ENCODE peak calls at places on chromosomes 2 and 18, in nine cellular contexts. R, I, Z, M, V, Y, A, W and D are unnamed samples.

GRCh38 chr18:24663026-24663425 is 202.6 kb downstream of the HRH4 start:
- DNase-seq in R (no peak), I (no peak), Z (no peak), M (no peak), V (no peak), Y (no peak), A (no peak), W (no peak), D (no peak)

GRCh38 chr18:31512203-31512764 is 14.3 kb downstream of the DSG2 start:
- DNase-seq in R (no peak), I (peak; percentile 94), Z (no peak), M (peak; percentile 84), V (no peak), Y (peak; percentile 90), A (no peak), W (no peak), D (no peak)

GRCh38 chr2:132597166-132597565 is 72.8 kb downstream of the LYPD1 start:
- DNase-seq in R (no peak), I (no peak), Z (no peak), M (no peak), V (no peak), Y (no peak), A (no peak), W (no peak), D (no peak)

GRCh38 chr2:46767706-46768105 is 147.9 kb downstream of the MCFD2 start:
- DNase-seq in R (no peak), I (no peak), Z (no peak), M (no peak), V (no peak), Y (no peak), A (no peak), W (no peak), D (no peak)

GRCh38 chr2:228535396-228535795 is 353.9 kb upstream of the SPHKAP start:
- DNase-seq in R (no peak), I (peak; percentile 6), Z (no peak), M (no peak), V (no peak), Y (no peak), A (no peak), W (no peak), D (no peak)

GRCh38 chr2:268323-268722 is 3.6 kb downstream of the ACP1 start:
- DNase-seq in R (no peak), I (no peak), Z (no peak), M (no peak), V (no peak), Y (no peak), A (no peak), W (no peak), D (no peak)

GRCh38 chr2:222977121-222977520 is 74.9 kb upstream of the KCNE4 start:
- DNase-seq in R (no peak), I (no peak), Z (no peak), M (no peak), V (no peak), Y (no peak), A (no peak), W (no peak), D (no peak)

GRCh38 chr2:43676322-43677050 is at the start of gene C1GALT1C1L:
- DNase-seq in R (peak; percentile 68), I (peak; percentile 13), Z (peak; percentile 17), M (peak; percentile 72), V (peak; percentile 18), Y (peak; percentile 58), A (no peak), W (peak; percentile 56), D (peak; percentile 81)

GRCh38 chr18:57915848-57916596 is 112.9 kb upstream of the ATP8B1 start:
- DNase-seq in R (peak; percentile 46), I (no peak), Z (no peak), M (peak; percentile 38), V (no peak), Y (no peak), A (peak; percentile 17), W (peak; percentile 80), D (no peak)

GRCh38 chr18:76358774-76359173 is 136.3 kb downstream of the ZNF516 start:
- DNase-seq in R (no peak), I (no peak), Z (no peak), M (no peak), V (no peak), Y (no peak), A (no peak), W (no peak), D (no peak)

GRCh38 chr18:627211-627610 is 30.2 kb upstream of the TYMS start:
- DNase-seq in R (peak; percentile 68), I (peak; percentile 60), Z (no peak), M (no peak), V (no peak), Y (no peak), A (no peak), W (no peak), D (no peak)

GRCh38 chr18:23267447-23267776 is 132.1 kb downstream of the CABLES1 start:
- DNase-seq in R (no peak), I (no peak), Z (no peak), M (no peak), V (no peak), Y (no peak), A (no peak), W (no peak), D (no peak)

GRCh38 chr2:149134335-149134923 is 95.9 kb downstream of the LYPD6B start:
- DNase-seq in R (no peak), I (no peak), Z (no peak), M (no peak), V (no peak), Y (no peak), A (no peak), W (no peak), D (no peak)

GRCh38 chr2:191038741-191039140 is 24.8 kb upstream of the STAT1 start:
- DNase-seq in R (no peak), I (no peak), Z (no peak), M (no peak), V (no peak), Y (peak; percentile 30), A (no peak), W (no peak), D (no peak)
- H3K4me3 ChIP-seq in R (no peak overlapping the region), I (peak overlapping the region; percentile 24), Z (no peak overlapping the region), M (no peak overlapping the region), V (no peak overlapping the region), Y (no peak overlapping the region), A (no peak overlapping the region), W (no peak overlapping the region), D (no peak overlapping the region)

DNA sequence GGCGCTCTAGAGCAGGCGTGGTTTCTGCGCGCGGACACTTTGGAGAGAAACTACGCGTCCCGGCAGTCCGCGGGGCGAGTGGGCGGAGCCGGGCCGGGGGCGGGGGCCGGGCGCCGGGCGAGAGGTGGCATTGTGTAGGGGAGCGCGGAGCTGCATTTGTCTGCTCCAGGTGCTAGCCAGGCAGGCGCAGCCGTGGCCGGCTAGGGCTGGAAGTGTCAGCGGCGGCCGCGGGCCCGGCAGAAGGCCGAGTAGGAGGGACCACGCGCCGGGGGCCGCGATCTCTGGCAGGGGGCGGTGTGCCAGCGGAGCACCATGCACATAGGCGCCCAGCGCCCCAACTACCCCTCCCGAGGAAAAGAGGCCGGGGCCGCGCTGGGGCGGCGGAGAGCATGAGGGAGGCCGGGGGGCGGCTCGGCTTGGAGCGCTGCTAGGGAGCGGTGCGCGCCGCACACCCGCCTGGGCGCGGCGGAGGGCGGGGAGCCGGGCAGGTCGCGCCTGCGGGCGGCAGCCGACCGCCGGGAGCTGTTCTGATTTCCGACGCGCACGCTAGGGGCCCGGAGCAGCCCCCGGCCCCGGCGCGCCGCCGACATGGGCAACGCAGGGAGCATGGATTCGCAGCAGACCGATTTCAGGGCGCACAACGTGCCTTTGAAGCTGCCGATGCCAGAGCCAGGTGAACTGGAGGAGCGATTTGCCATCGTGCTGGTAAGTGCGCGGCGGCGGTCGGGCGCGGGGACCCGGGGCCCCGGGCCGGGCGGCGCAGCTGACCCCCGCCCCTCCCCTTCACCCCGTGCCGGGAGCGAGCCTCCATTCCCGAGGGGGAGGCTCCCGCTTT is at the start of gene FMNL2:
- DNase-seq in R (peak; percentile 92), I (peak; percentile 78), Z (peak; percentile 95), M (peak; percentile 88), V (peak; percentile 75), Y (peak; percentile 69), A (peak; percentile 87), W (peak; percentile 90), D (peak; percentile 86)
- H3K4me3 ChIP-seq in R (peak within 1 kb of the TSS; percentile 77), I (peak within 1 kb of the TSS; percentile 94), Z (peak within 1 kb of the TSS; percentile 89), M (peak within 1 kb of the TSS; percentile 85), V (peak within 1 kb of the TSS; percentile 86), Y (peak within 1 kb of the TSS; percentile 68), A (peak within 1 kb of the TSS; percentile 76), W (peak within 1 kb of the TSS; percentile 94), D (peak within 1 kb of the TSS; percentile 97)

GRCh38 chr2:24432121-24432520 is 58.9 kb upstream of the NCOA1 start:
- DNase-seq in R (no peak), I (no peak), Z (no peak), M (no peak), V (no peak), Y (no peak), A (no peak), W (no peak), D (no peak)
- H3K4me3 ChIP-seq in R (no peak overlapping the region), I (no peak overlapping the region), Z (no peak overlapping the region), M (no peak overlapping the region), V (no peak overlapping the region), Y (no peak overlapping the region), A (no peak overlapping the region), W (no peak overlapping the region), D (no peak overlapping the region)

GRCh38 chr2:71530987-71531332 is 77.6 kb downstream of the DYSF start:
- DNase-seq in R (no peak), I (no peak), Z (no peak), M (no peak), V (no peak), Y (no peak), A (no peak), W (no peak), D (no peak)

GRCh38 chr2:71528749-71529148 is 75.4 kb downstream of the DYSF start:
- DNase-seq in R (no peak), I (no peak), Z (peak; percentile 32), M (no peak), V (no peak), Y (no peak), A (no peak), W (no peak), D (no peak)

GRCh38 chr2:71532327-71532726 is 79.0 kb downstream of the DYSF start:
- DNase-seq in R (no peak), I (no peak), Z (no peak), M (no peak), V (no peak), Y (no peak), A (no peak), W (no peak), D (no peak)

GRCh38 chr2:71531522-71532047 is 78.2 kb downstream of the DYSF start:
- DNase-seq in R (peak; percentile 24), I (peak; percentile 49), Z (no peak), M (no peak), V (no peak), Y (peak; percentile 67), A (no peak), W (no peak), D (no peak)

DNA sequence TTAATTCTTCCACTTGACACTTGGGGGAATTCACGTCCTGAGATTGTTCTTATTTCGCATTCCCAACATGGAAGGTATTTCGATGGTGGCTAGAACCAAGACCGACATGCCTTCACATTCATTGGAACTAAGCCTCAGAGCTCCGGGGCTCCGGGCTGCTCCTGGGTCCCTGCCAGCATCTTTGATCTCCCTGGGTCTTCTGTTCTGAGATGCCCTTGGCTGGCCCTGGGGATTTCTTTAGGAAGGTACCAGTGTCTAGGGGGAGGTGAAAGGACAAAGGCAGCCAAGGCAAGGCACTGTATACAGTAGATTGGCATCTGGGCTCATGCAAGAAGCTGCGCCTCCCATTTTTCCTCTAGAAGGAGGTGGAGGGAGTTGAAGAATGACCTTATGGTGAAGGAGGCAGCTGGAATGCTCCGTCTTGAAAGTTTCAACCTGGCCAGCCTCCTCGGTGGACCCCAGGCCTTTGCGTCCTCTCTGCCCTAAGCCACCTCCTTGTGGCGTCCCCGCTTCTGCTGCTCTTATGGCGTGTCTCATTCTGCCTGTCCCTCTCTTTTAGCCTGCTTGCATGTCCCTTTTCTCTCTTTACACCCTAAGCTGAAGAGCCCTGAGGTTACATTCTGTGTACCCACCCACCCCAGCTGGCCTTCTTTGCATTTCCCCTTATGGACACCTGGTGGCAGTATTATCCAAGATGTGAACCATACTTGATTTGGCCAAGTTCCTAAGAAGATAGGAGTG is 77.1 kb downstream of the DYSF start:
- DNase-seq in R (peak; percentile 53), I (peak; percentile 49), Z (peak; percentile 94), M (no peak), V (no peak), Y (peak; percentile 61), A (peak; percentile 54), W (no peak), D (no peak)
- H3K4me3 ChIP-seq in R (no peak overlapping the region), I (no peak overlapping the region), Z (no peak overlapping the region), M (no peak overlapping the region), V (no peak overlapping the region), Y (no peak overlapping the region), A (no peak overlapping the region), W (no peak overlapping the region), D (no peak overlapping the region)